ENCODE peak calls at places on chromosomes 7 and 10, in four cellular contexts. H, J, M and R are unnamed samples.

GRCh38 chr10:93437000-93437945 is 44.9 kb downstream of the MYOF start:
- DNase-seq in H (no peak), J (peak), M (peak), R (peak)

GRCh38 chr10:75377869-75378268 is 23.7 kb downstream of the ZNF503 start:
- DNase-seq in M (no peak), H (no peak), J (no peak), R (no peak)

GRCh38 chr10:77902159-77902558 is 24.4 kb downstream of the DLG5 start:
- DNase-seq in M (no peak), H (no peak), J (no peak), R (no peak)

GRCh38 chr7:17682586-17682985 is 257.7 kb downstream of the SNX13 start:
- DNase-seq in H (no peak), M (no peak), J (no peak), R (no peak)

GRCh38 chr7:41415473-41416207 is 287.2 kb downstream of the INHBA start:
- DNase-seq in M (no peak), H (no peak), J (no peak), R (no peak)

GRCh38 chr7:26372738-26373137 is 81.1 kb downstream of the SNX10 start:
- DNase-seq in M (no peak), H (no peak), J (no peak), R (no peak)

GRCh38 chr10:126527645-126528319 is 139.5 kb upstream of the ADAM12 start:
- DNase-seq in J (no peak), H (no peak), M (no peak), R (no peak)

GRCh38 chr10:86090807-86091206 is 275.8 kb downstream of the GRID1 start:
- DNase-seq in J (no peak), M (no peak), H (no peak), R (no peak)

GRCh38 chr7:29988391-29989256 is 977 bp downstream of the SCRN1 start:
- DNase-seq in J (peak), M (peak), H (peak), R (peak)

GRCh38 chr7:5695037-5695708 is 86.3 kb downstream of the RNF216 start:
- DNase-seq in H (no peak), M (peak), J (no peak), R (no peak)

GRCh38 chr10:132634241-132634946 is 96.8 kb downstream of the INPP5A start:
- DNase-seq in M (no peak), H (no peak), J (no peak), R (no peak)

GRCh38 chr10:104642311-104643022 is 1.4 kb downstream of the SORCS3 start:
- DNase-seq in M (no peak), H (peak), J (peak), R (no peak)

GRCh38 chr10:74151057-74151878 is at the start of gene ADK:
- DNase-seq in H (peak), M (peak), J (peak), R (peak)
- H3K14ac ChIP-seq in H (peak), M (peak), J (peak), R (peak)

DNA sequence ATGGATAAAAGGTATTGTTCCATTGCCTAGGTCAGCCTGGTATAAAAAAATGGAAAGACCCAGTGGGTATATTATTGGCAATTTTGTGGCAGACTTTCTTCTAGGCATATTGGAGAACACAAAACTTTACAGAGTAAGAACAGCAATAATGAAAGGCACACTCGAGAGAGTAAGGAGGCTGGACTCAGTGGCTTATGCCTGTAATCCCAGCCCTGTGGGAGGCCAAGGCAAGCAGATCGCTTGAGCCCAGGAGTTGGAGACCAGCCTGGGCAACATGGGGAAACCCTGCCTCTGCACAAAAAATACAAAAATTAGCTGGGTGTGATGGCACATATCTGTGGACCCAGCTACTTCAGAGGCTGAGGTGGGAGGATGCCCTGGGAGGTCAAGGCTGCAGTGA is 158.2 kb downstream of the FAM107B start:
- DNase-seq in J (no peak), M (no peak), H (no peak), R (no peak)
- H2BK120ac ChIP-seq in J (no peak), M (no peak), H (no peak), R (no peak)

GRCh38 chr7:101936223-101936611 is 118.8 kb downstream of the CUX1 start:
- DNase-seq in M (no peak), J (peak), H (no peak), R (no peak)

GRCh38 chr7:101935521-101936141 is 118.2 kb downstream of the CUX1 start:
- DNase-seq in J (no peak), M (no peak), H (no peak), R (no peak)

GRCh38 chr7:101933028-101933427 is 115.6 kb downstream of the CUX1 start:
- DNase-seq in M (no peak), H (no peak), J (no peak), R (no peak)

GRCh38 chr7:101933685-101934084 is 116.3 kb downstream of the CUX1 start:
- DNase-seq in J (no peak), H (no peak), M (no peak), R (no peak)

DNA sequence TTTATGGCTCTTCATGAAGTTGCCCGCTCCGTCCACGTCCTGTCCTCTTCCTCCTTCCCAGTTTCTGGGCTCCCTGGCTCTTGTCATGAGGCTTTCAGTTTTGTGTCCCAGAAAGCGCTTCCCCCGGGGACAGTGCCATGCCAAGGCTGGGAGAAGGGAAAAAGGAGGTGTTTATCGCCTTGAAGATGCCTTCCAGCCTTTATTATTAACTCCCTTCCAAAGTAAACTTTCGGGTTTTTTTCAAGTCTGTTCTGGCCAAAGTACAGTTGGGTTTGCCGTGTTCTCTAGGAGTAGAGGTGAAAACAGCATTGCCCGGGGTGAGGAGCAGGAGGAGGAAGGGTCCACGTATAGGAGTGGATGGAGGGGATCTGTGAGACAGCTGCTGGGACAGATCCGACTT is 117.2 kb downstream of the CUX1 start:
- DNase-seq in H (no peak), J (no peak), M (no peak), R (no peak)
- H3K18ac ChIP-seq in H (no peak), J (peak), M (no peak), R (peak)

GRCh38 chr7:106659369-106659962 is 1.5 kb downstream of the CCDC71L start:
- DNase-seq in H (no peak), J (no peak), M (peak), R (no peak)

GRCh38 chr7:106658504-106659368 is 2.2 kb downstream of the CCDC71L start:
- DNase-seq in M (no peak), J (no peak), H (no peak), R (no peak)

GRCh38 chr7:106657085-106657991 is 3.6 kb downstream of the CCDC71L start:
- DNase-seq in H (no peak), M (peak), J (no peak), R (peak)

GRCh38 chr7:106660862-106661720 is at the start of gene CCDC71L:
- DNase-seq in M (peak), J (peak), H (peak), R (peak)

DNA sequence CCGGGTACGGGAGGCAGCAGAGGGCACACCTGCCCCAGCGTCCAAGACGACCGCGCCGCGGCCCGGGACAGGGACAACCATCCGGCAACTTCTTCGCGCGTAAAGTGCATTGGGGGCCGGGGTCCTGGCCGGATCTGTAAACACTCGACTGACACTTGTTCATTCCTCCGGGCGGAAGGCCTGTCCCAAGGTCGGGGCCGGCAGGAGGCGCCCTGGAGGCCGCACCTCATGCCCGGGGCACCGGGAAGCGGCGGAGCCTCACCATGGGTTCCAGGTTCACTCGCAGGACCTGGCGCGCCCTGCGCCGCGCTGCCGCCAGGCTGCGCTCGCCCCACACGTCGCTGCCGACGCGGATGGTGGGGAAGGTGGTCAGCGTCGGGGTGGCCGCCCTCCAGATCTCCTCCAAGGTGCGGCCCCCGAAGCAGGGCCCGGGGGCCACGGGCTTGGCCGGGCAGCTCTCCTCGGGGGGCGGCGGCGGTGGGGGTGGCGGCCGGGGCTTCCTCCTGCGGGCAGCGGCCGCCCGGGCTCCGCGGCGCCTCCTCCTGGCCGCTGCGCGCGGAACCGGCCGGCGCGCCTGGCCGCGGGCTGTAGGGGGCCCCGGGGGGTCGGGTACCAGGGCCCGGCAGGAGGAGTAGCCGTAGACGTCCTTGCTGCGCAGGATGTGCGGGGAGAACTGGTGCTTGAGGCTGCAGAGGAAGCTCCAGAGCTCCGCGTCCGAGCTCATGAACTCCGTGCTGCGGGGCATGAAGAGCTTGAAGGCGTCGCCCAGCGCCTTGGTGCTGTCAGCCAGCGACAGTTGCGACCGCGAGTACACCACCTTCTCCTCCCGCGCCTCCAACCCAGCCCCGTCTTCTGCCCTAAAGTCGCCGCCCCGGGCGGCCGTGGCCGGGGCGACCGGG is 746 bp downstream of the CCDC71L start:
- DNase-seq in M (peak), J (peak), H (peak), R (peak)
- H3K14ac ChIP-seq in M (peak), J (peak), H (peak), R (peak)

GRCh38 chr7:47580811-47581331 is 1.0 kb downstream of the TNS3 start:
- DNase-seq in J (no peak), M (peak), H (no peak), R (no peak)
- H2BK120ac ChIP-seq in J (no peak), M (peak), H (no peak), R (peak)

DNA sequence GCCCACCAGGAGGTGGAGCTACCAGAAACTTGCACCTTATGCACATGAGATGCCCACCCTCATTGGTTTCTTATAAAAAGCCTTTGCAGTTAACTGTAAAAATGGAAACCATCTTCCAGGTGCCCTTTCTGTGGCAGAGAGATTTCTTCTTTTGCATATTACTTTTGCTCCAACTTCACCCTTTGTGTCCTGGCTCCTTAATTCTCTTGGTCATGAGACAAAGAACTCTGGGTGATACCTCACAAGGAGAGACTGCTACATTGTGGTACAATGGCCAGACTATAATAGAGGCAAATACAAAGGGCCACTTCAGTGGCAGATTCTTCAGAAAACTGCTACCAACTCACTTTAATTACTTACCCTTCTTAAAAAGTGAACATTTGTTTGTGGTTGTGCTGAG is 76.4 kb upstream of the PTER start:
- DNase-seq in H (no peak), J (no peak), M (no peak), R (no peak)
- H3K18ac ChIP-seq in H (no peak), J (no peak), M (no peak), R (no peak)

GRCh38 chr7:136324073-136324704 is 347.0 kb upstream of the MTPN start:
- DNase-seq in H (no peak), J (no peak), M (no peak), R (no peak)
- H3K14ac ChIP-seq in H (no peak), J (no peak), M (no peak), R (no peak)

GRCh38 chr10:31318854-31319601 is at the start of gene ZEB1:
- DNase-seq in M (peak), J (peak), H (peak), R (peak)
- H2BK120ac ChIP-seq in M (peak), J (no peak), H (peak), R (peak)